ENCODE peak calls at places on chromosome 15, in four cellular contexts. A is lung, X is thyroid gland, W is BE2C. Z is an unnamed sample. For H3K4me1, the result is how much of the 10 kb centered on the place peaks cover.

GRCh38 chr15:77841376-77841775 is 208.7 kb upstream of the LINGO1 start:
- DNase-seq in A (no peak), X (peak), W (no peak), Z (no peak)

GRCh38 chr15:25176616-25176923 is 221.8 kb downstream of the SNRPN start:
- DNase-seq in A (peak), W (no peak), X (no peak), Z (no peak)

GRCh38 chr15:97745481-97746071 is 214.9 kb upstream of the ARRDC4 start:
- DNase-seq in A (no peak), X (no peak), W (peak), Z (no peak)

GRCh38 chr15:37130356-37130755 is 30.0 kb upstream of the MEIS2 start:
- DNase-seq in A (no peak), X (no peak), W (no peak), Z (no peak)

GRCh38 chr15:77608774-77609173 is 23.9 kb downstream of the LINGO1 start:
- DNase-seq in A (no peak), W (no peak), X (no peak), Z (no peak)

GRCh38 chr15:77865701-77866100 is 211.8 kb downstream of the TBC1D2B start:
- DNase-seq in W (no peak), A (no peak), X (no peak), Z (no peak)

GRCh38 chr15:67839358-67839928 is 402 bp downstream of the RNU6-1 start:
- DNase-seq in A (no peak), W (peak), X (no peak), Z (peak)

GRCh38 chr15:68210821-68211655 is 5.9 kb upstream of the CALML4 start:
- DNase-seq in W (peak), A (peak), X (peak), Z (peak)

GRCh38 chr15:68833734-68834334 is 13.1 kb upstream of the ANP32A start:
- DNase-seq in W (no peak), A (no peak), X (no peak), Z (no peak)

GRCh38 chr15:23401627-23402026 is 45.4 kb downstream of the GOLGA6L2 start:
- DNase-seq in W (no peak), A (no peak), X (no peak), Z (no peak)

GRCh38 chr15:84858231-84858630 is 26.2 kb upstream of the SLC28A1 start:
- DNase-seq in A (no peak), W (no peak), X (no peak), Z (no peak)

GRCh38 chr15:56716334-56716733 is 17.0 kb downstream of the ZNF280D start:
- DNase-seq in A (no peak), X (no peak), W (no peak), Z (no peak)

GRCh38 chr15:100373037-100373896 is 31.5 kb upstream of the ADAMTS17 start:
- DNase-seq in X (no peak), W (no peak), A (no peak), Z (no peak)

GRCh38 chr15:40279437-40280141 is 3.3 kb downstream of the ANKRD63 start:
- DNase-seq in A (peak), W (peak), X (peak), Z (peak)

GRCh38 chr15:79479616-79480015 is 47.5 kb downstream of the MINAR1 start:
- DNase-seq in A (no peak), W (no peak), X (no peak), Z (no peak)

GRCh38 chr15:87502173-87502572 is 754.4 kb downstream of the NTRK3 start:
- DNase-seq in X (no peak), W (no peak), A (no peak), Z (no peak)

GRCh38 chr15:42503822-42504221 is 8.4 kb downstream of the SNAP23 start:
- DNase-seq in X (no peak), W (no peak), A (no peak), Z (no peak)

GRCh38 chr15:42495361-42496212 is at the start of gene SNAP23:
- DNase-seq in X (peak), W (peak), A (peak), Z (peak)

GRCh38 chr15:42502472-42502871 is 7.0 kb downstream of the SNAP23 start:
- DNase-seq in X (no peak), W (no peak), A (no peak), Z (no peak)

GRCh38 chr15:42498212-42499038 is 3.0 kb downstream of the SNAP23 start:
- DNase-seq in A (no peak), W (no peak), X (no peak), Z (no peak)

GRCh38 chr15:42499888-42500609 is 4.6 kb downstream of the SNAP23 start:
- DNase-seq in X (no peak), W (peak), A (no peak), Z (no peak)
- H3K4me1 ChIP-seq in X (under half), W (under half), A (under half), Z (under half)

GRCh38 chr15:58138106-58138505 is at the start of gene AQP9:
- DNase-seq in W (no peak), A (no peak), X (no peak), Z (no peak)
- H3K4me3 ChIP-seq in W (no peak), A (no peak), X (no peak), Z (no peak)

GRCh38 chr15:92425578-92426225 is 32.0 kb downstream of the ST8SIA2 start:
- DNase-seq in A (no peak), X (no peak), W (no peak), Z (no peak)
- H3K4me1 ChIP-seq in A (under half), X (under half), W (under half), Z (under half)

GRCh38 chr15:35126236-35126635 is 41.1 kb upstream of the NANOGP8 start:
- DNase-seq in A (no peak), W (no peak), X (no peak), Z (no peak)

GRCh38 chr15:35123743-35124142 is 38.6 kb upstream of the NANOGP8 start:
- DNase-seq in A (no peak), W (no peak), X (no peak), Z (no peak)

GRCh38 chr15:35129361-35129760 is 44.3 kb upstream of the NANOGP8 start:
- DNase-seq in X (no peak), W (no peak), A (no peak), Z (no peak)

GRCh38 chr15:35130245-35130644 is 45.1 kb upstream of the NANOGP8 start:
- DNase-seq in A (no peak), W (no peak), X (no peak), Z (no peak)

GRCh38 chr15:35127717-35128116 is 42.6 kb upstream of the NANOGP8 start:
- DNase-seq in W (no peak), A (no peak), X (no peak), Z (no peak)
- H3K4me3 ChIP-seq in W (no peak), A (no peak), X (no peak), Z (no peak)